ENCODE peak calls at places on chromosomes 13 and 19, in eight cellular contexts. O is Karpas-422; L is AG09309; P is stimulated activated effector memory CD8-positive, alpha-beta T cell treated with anti-CD3 and anti-CD28 coated beads, Interleukin-12 subunit alpha, Interleukin-12 subunit beta, amount 100 ng/mL, for 72 hours; Z is stimulated activated CD4-positive, alpha-beta T cell treated with anti-CD3 and anti-CD28 coated beads, Interleukin-1b, Interleukin-23, amount 100 ng/mL, for 1 hour; T is choroid plexus epithelial cell; F is fibroblast of lung; J is stimulated activated naive CD8-positive, alpha-beta T cell treated with anti-CD3 and anti-CD28 coated beads, Interleukin-15, amount 100 ng/mL, for 72 hours. V is an unnamed sample.

GRCh38 chr13:29519921-29520320 is 75.6 kb downstream of the SLC7A1 start:
- DNase-seq in O (no peak), Z (no peak), L (no peak), P (no peak), J (no peak), F (no peak), T (no peak), V (no peak)

GRCh38 chr19:12721656-12722565 is 1.8 kb downstream of the TNPO2 start:
- DNase-seq in O (peak), T (peak), Z (no peak), F (peak), J (peak), P (peak), L (no peak), V (peak)

GRCh38 chr13:99087954-99088491 is 110.2 kb upstream of the DOCK9 start:
- DNase-seq in O (no peak), F (no peak), L (no peak), J (no peak), T (no peak), Z (no peak), P (no peak), V (no peak)

GRCh38 chr13:112978561-112979405 is 9.8 kb downstream of the MCF2L start:
- DNase-seq in L (no peak), O (no peak), P (no peak), T (no peak), F (no peak), Z (no peak), J (no peak), V (no peak)

GRCh38 chr13:32581177-32581786 is 5.0 kb upstream of the PDS5B start:
- DNase-seq in P (no peak), J (no peak), L (no peak), F (peak), Z (no peak), T (peak), O (peak), V (peak)

GRCh38 chr19:13155472-13156284 is 5.5 kb downstream of the IER2 start:
- DNase-seq in T (peak), J (peak), Z (no peak), F (peak), L (no peak), O (peak), P (peak), V (peak)

GRCh38 chr19:41362143-41362847 is 1.7 kb downstream of the B9D2 start:
- DNase-seq in L (no peak), O (no peak), P (no peak), Z (no peak), F (no peak), J (no peak), T (no peak), V (no peak)

GRCh38 chr13:51405176-51405575 is 47.7 kb downstream of the INTS6 start:
- DNase-seq in J (no peak), O (no peak), P (no peak), T (no peak), L (no peak), F (no peak), Z (no peak), V (no peak)

GRCh38 chr19:543912-544608 is at the start of gene GZMM:
- DNase-seq in Z (peak), T (no peak), J (peak), P (peak), O (peak), L (no peak), F (no peak), V (no peak)